ENCODE peak calls at places on chromosomes 16 and 17, in five cellular contexts. One of them, this sample, is unnamed.

GRCh38 chr17:79965806-79966205 is 69.9 kb downstream of the TBC1D16 start:
- DNase-seq in GM12865: no peak
- DNase-seq in EH: no peak
- DNase-seq in posterior cingulate gyrus: no peak
- DNase-seq in activated CD4-positive, alpha-beta T cell treated with anti-CD3 and anti-CD28 coated beads for 24 hours: no peak
- DNase-seq in this sample: no peak

GRCh38 chr16:15972046-15972868 is 22.8 kb downstream of the ABCC1 start:
- DNase-seq in posterior cingulate gyrus: no peak
- DNase-seq in EH: peak; percentile 58
- DNase-seq in activated CD4-positive, alpha-beta T cell treated with anti-CD3 and anti-CD28 coated beads for 24 hours: no peak
- DNase-seq in GM12865: no peak
- DNase-seq in this sample: no peak

GRCh38 chr17:71460943-71461342 is 659.9 kb upstream of the SOX9 start:
- DNase-seq in activated CD4-positive, alpha-beta T cell treated with anti-CD3 and anti-CD28 coated beads for 24 hours: no peak
- DNase-seq in GM12865: peak; percentile 33
- DNase-seq in posterior cingulate gyrus: no peak
- DNase-seq in EH: peak; percentile 55
- DNase-seq in this sample: no peak

GRCh38 chr17:4596636-4597380 is 12.5 kb downstream of the SMTNL2 start:
- DNase-seq in EH: no peak
- DNase-seq in posterior cingulate gyrus: no peak
- DNase-seq in activated CD4-positive, alpha-beta T cell treated with anti-CD3 and anti-CD28 coated beads for 24 hours: no peak
- DNase-seq in GM12865: no peak
- DNase-seq in this sample: no peak

GRCh38 chr16:75306102-75306762 is 54.8 kb upstream of the BCAR1 start:
- DNase-seq in EH: peak; percentile 50
- DNase-seq in GM12865: no peak
- DNase-seq in posterior cingulate gyrus: no peak
- DNase-seq in activated CD4-positive, alpha-beta T cell treated with anti-CD3 and anti-CD28 coated beads for 24 hours: no peak
- DNase-seq in this sample: peak; percentile 41

GRCh38 chr17:78346605-78347250 is 13.1 kb downstream of the SOCS3 start:
- DNase-seq in EH: no peak
- DNase-seq in posterior cingulate gyrus: no peak
- DNase-seq in GM12865: no peak
- DNase-seq in activated CD4-positive, alpha-beta T cell treated with anti-CD3 and anti-CD28 coated beads for 24 hours: no peak
- DNase-seq in this sample: no peak

GRCh38 chr16:85580684-85581083 is 32.4 kb upstream of the GSE1 start:
- DNase-seq in GM12865: no peak
- DNase-seq in EH: no peak
- DNase-seq in activated CD4-positive, alpha-beta T cell treated with anti-CD3 and anti-CD28 coated beads for 24 hours: no peak
- DNase-seq in posterior cingulate gyrus: no peak
- DNase-seq in this sample: no peak

GRCh38 chr16:89506791-89507191 is 1.4 kb upstream of the SPG7 start:
- DNase-seq in activated CD4-positive, alpha-beta T cell treated with anti-CD3 and anti-CD28 coated beads for 24 hours: no peak
- DNase-seq in EH: no peak
- DNase-seq in posterior cingulate gyrus: no peak
- DNase-seq in GM12865: no peak
- DNase-seq in this sample: no peak

GRCh38 chr17:8438441-8438840 is 2.8 kb downstream of the NDEL1 start:
- DNase-seq in GM12865: no peak
- DNase-seq in posterior cingulate gyrus: no peak
- DNase-seq in EH: no peak
- DNase-seq in activated CD4-positive, alpha-beta T cell treated with anti-CD3 and anti-CD28 coated beads for 24 hours: no peak
- DNase-seq in this sample: no peak

GRCh38 chr17:55584055-55584685 is 72.9 kb upstream of the SMIM36 start:
- DNase-seq in GM12865: no peak
- DNase-seq in EH: peak; percentile 60
- DNase-seq in posterior cingulate gyrus: no peak
- DNase-seq in activated CD4-positive, alpha-beta T cell treated with anti-CD3 and anti-CD28 coated beads for 24 hours: no peak
- DNase-seq in this sample: no peak

GRCh38 chr16:1559446-1559975 is 26.0 kb downstream of the TMEM204 start:
- DNase-seq in EH: no peak
- DNase-seq in GM12865: no peak
- DNase-seq in activated CD4-positive, alpha-beta T cell treated with anti-CD3 and anti-CD28 coated beads for 24 hours: no peak
- DNase-seq in posterior cingulate gyrus: no peak
- DNase-seq in this sample: no peak

GRCh38 chr16:82160226-82160625 is 9.8 kb downstream of the MPHOSPH6 start:
- DNase-seq in posterior cingulate gyrus: no peak
- DNase-seq in activated CD4-positive, alpha-beta T cell treated with anti-CD3 and anti-CD28 coated beads for 24 hours: no peak
- DNase-seq in EH: peak; percentile 8
- DNase-seq in GM12865: no peak
- DNase-seq in this sample: no peak

GRCh38 chr17:17772231-17772630 is 64.6 kb downstream of the SREBF1 start:
- DNase-seq in posterior cingulate gyrus: no peak
- DNase-seq in GM12865: no peak
- DNase-seq in activated CD4-positive, alpha-beta T cell treated with anti-CD3 and anti-CD28 coated beads for 24 hours: no peak
- DNase-seq in EH: no peak
- DNase-seq in this sample: no peak

GRCh38 chr17:17355426-17355825 is 52.3 kb downstream of the NT5M start:
- DNase-seq in posterior cingulate gyrus: no peak
- DNase-seq in activated CD4-positive, alpha-beta T cell treated with anti-CD3 and anti-CD28 coated beads for 24 hours: no peak
- DNase-seq in GM12865: no peak
- DNase-seq in EH: no peak
- DNase-seq in this sample: no peak

GRCh38 chr17:78268191-78268874 is 36.9 kb downstream of the TMEM235 start:
- DNase-seq in GM12865: no peak
- DNase-seq in EH: no peak
- DNase-seq in posterior cingulate gyrus: no peak
- DNase-seq in activated CD4-positive, alpha-beta T cell treated with anti-CD3 and anti-CD28 coated beads for 24 hours: no peak
- DNase-seq in this sample: no peak

GRCh38 chr17:56244268-56244890 is 91.1 kb downstream of the ANKFN1 start:
- DNase-seq in posterior cingulate gyrus: no peak
- DNase-seq in EH: no peak
- DNase-seq in GM12865: peak; percentile 7
- DNase-seq in activated CD4-positive, alpha-beta T cell treated with anti-CD3 and anti-CD28 coated beads for 24 hours: no peak
- DNase-seq in this sample: no peak

GRCh38 chr17:13426991-13427390 is 174.7 kb downstream of the HS3ST3A1 start:
- DNase-seq in posterior cingulate gyrus: no peak
- DNase-seq in EH: no peak
- DNase-seq in activated CD4-positive, alpha-beta T cell treated with anti-CD3 and anti-CD28 coated beads for 24 hours: no peak
- DNase-seq in GM12865: no peak
- DNase-seq in this sample: no peak

GRCh38 chr17:32518856-32519768 is 32.3 kb downstream of the CDK5R1 start:
- DNase-seq in activated CD4-positive, alpha-beta T cell treated with anti-CD3 and anti-CD28 coated beads for 24 hours: no peak
- DNase-seq in EH: peak; percentile 62
- DNase-seq in GM12865: peak; percentile 82
- DNase-seq in posterior cingulate gyrus: peak; percentile 35
- DNase-seq in this sample: no peak

GRCh38 chr17:33057564-33057963 is 65.9 kb downstream of the SPACA3 start:
- DNase-seq in EH: peak; percentile 15
- DNase-seq in activated CD4-positive, alpha-beta T cell treated with anti-CD3 and anti-CD28 coated beads for 24 hours: no peak
- DNase-seq in GM12865: no peak
- DNase-seq in posterior cingulate gyrus: no peak
- DNase-seq in this sample: no peak

GRCh38 chr16:643050-643368 is 1.4 kb downstream of the MCRIP2 start:
- DNase-seq in activated CD4-positive, alpha-beta T cell treated with anti-CD3 and anti-CD28 coated beads for 24 hours: no peak
- DNase-seq in posterior cingulate gyrus: no peak
- DNase-seq in EH: no peak
- DNase-seq in GM12865: no peak
- DNase-seq in this sample: no peak

GRCh38 chr17:8503368-8503767 is 67.7 kb downstream of the NDEL1 start:
- DNase-seq in EH: no peak
- DNase-seq in activated CD4-positive, alpha-beta T cell treated with anti-CD3 and anti-CD28 coated beads for 24 hours: no peak
- DNase-seq in GM12865: no peak
- DNase-seq in posterior cingulate gyrus: no peak
- DNase-seq in this sample: no peak

GRCh38 chr16:67242138-67242730 is 5.0 kb downstream of the FHOD1 start:
- DNase-seq in posterior cingulate gyrus: no peak
- DNase-seq in EH: no peak
- DNase-seq in activated CD4-positive, alpha-beta T cell treated with anti-CD3 and anti-CD28 coated beads for 24 hours: no peak
- DNase-seq in GM12865: no peak
- DNase-seq in this sample: no peak

GRCh38 chr17:281365-281999 is 71.1 kb downstream of the RPH3AL start:
- DNase-seq in posterior cingulate gyrus: no peak
- DNase-seq in EH: no peak
- DNase-seq in GM12865: no peak
- DNase-seq in activated CD4-positive, alpha-beta T cell treated with anti-CD3 and anti-CD28 coated beads for 24 hours: no peak
- DNase-seq in this sample: no peak

GRCh38 chr16:65975049-65975708 is 391.3 kb upstream of the CDH5 start:
- DNase-seq in EH: peak; percentile 65
- DNase-seq in posterior cingulate gyrus: no peak
- DNase-seq in GM12865: peak; percentile 67
- DNase-seq in activated CD4-positive, alpha-beta T cell treated with anti-CD3 and anti-CD28 coated beads for 24 hours: no peak
- DNase-seq in this sample: peak; percentile 49

GRCh38 chr16:83826146-83826913 is 18.6 kb downstream of the HSBP1 start:
- DNase-seq in posterior cingulate gyrus: peak; percentile 68
- DNase-seq in activated CD4-positive, alpha-beta T cell treated with anti-CD3 and anti-CD28 coated beads for 24 hours: peak; percentile 72
- DNase-seq in EH: peak; percentile 83
- DNase-seq in GM12865: peak; percentile 67
- DNase-seq in this sample: no peak

GRCh38 chr17:79707931-79708891 is 22.5 kb upstream of the ENPP7 start:
- DNase-seq in posterior cingulate gyrus: peak; percentile 49
- DNase-seq in GM12865: peak; percentile 51
- DNase-seq in activated CD4-positive, alpha-beta T cell treated with anti-CD3 and anti-CD28 coated beads for 24 hours: peak; percentile 51
- DNase-seq in EH: peak; percentile 51
- DNase-seq in this sample: no peak

GRCh38 chr16:88577166-88577565 is 7.0 kb downstream of the ZC3H18 start:
- DNase-seq in posterior cingulate gyrus: no peak
- DNase-seq in activated CD4-positive, alpha-beta T cell treated with anti-CD3 and anti-CD28 coated beads for 24 hours: no peak
- DNase-seq in GM12865: no peak
- DNase-seq in EH: no peak
- DNase-seq in this sample: no peak

GRCh38 chr17:32241521-32242094 is 24.0 kb upstream of the RHBDL3 start:
- DNase-seq in GM12865: no peak
- DNase-seq in posterior cingulate gyrus: no peak
- DNase-seq in EH: no peak
- DNase-seq in activated CD4-positive, alpha-beta T cell treated with anti-CD3 and anti-CD28 coated beads for 24 hours: no peak
- DNase-seq in this sample: no peak

This sample was measured in kidney epithelial cell.